ENCODE peak calls at places on chromosomes 5 and 9, in eight cellular contexts. One of them, this sample, is unnamed.

GRCh38 chr9:77805810-77806209 is 157.7 kb upstream of the GNA14 start:
- DNase-seq in AG04450: no peak
- DNase-seq in left colon: no peak
- DNase-seq in neural crest cell: no peak
- DNase-seq in GM10248: no peak
- DNase-seq in NCI-H774: no peak
- DNase-seq in CD4-positive, CD25-positive, alpha-beta regulatory T cell: no peak
- DNase-seq in H7: no peak
- DNase-seq in this sample: no peak

GRCh38 chr5:142872795-142873194 is 102.6 kb downstream of the ARHGAP26 start:
- DNase-seq in AG04450: no peak
- DNase-seq in neural crest cell: no peak
- DNase-seq in H7: no peak
- DNase-seq in GM10248: no peak
- DNase-seq in NCI-H774: no peak
- DNase-seq in CD4-positive, CD25-positive, alpha-beta regulatory T cell: no peak
- DNase-seq in left colon: peak; percentile 61
- DNase-seq in this sample: peak; percentile 83

GRCh38 chr5:167699434-167699833 is 592.0 kb upstream of the WWC1 start:
- DNase-seq in NCI-H774: no peak
- DNase-seq in H7: peak; percentile 34
- DNase-seq in AG04450: peak; percentile 96
- DNase-seq in neural crest cell: no peak
- DNase-seq in GM10248: no peak
- DNase-seq in left colon: no peak
- DNase-seq in CD4-positive, CD25-positive, alpha-beta regulatory T cell: no peak
- DNase-seq in this sample: peak; percentile 91

GRCh38 chr5:76714771-76715483 is 999 bp upstream of the F2R start:
- DNase-seq in neural crest cell: no peak
- DNase-seq in left colon: peak; percentile 34
- DNase-seq in AG04450: no peak
- DNase-seq in GM10248: peak; percentile 32
- DNase-seq in NCI-H774: no peak
- DNase-seq in CD4-positive, CD25-positive, alpha-beta regulatory T cell: no peak
- DNase-seq in H7: peak; percentile 86
- DNase-seq in this sample: no peak

GRCh38 chr9:137194388-137194787 is 5.9 kb downstream of the SSNA1 start:
- DNase-seq in AG04450: no peak
- DNase-seq in H7: peak; percentile 67
- DNase-seq in GM10248: no peak
- DNase-seq in neural crest cell: no peak
- DNase-seq in CD4-positive, CD25-positive, alpha-beta regulatory T cell: no peak
- DNase-seq in NCI-H774: no peak
- DNase-seq in left colon: peak; percentile 54
- DNase-seq in this sample: no peak

GRCh38 chr9:92004045-92004392 is 54.0 kb upstream of the ROR2 start:
- DNase-seq in CD4-positive, CD25-positive, alpha-beta regulatory T cell: no peak
- DNase-seq in H7: peak; percentile 64
- DNase-seq in left colon: no peak
- DNase-seq in neural crest cell: no peak
- DNase-seq in NCI-H774: no peak
- DNase-seq in GM10248: no peak
- DNase-seq in AG04450: no peak
- DNase-seq in this sample: no peak

GRCh38 chr5:59123595-59124561 is 541.0 kb downstream of the RAB3C start:
- DNase-seq in AG04450: no peak
- DNase-seq in neural crest cell: no peak
- DNase-seq in NCI-H774: no peak
- DNase-seq in H7: no peak
- DNase-seq in GM10248: no peak
- DNase-seq in CD4-positive, CD25-positive, alpha-beta regulatory T cell: no peak
- DNase-seq in left colon: no peak
- DNase-seq in this sample: no peak

GRCh38 chr9:21710792-21711191 is 91.6 kb upstream of the MTAP start:
- DNase-seq in neural crest cell: no peak
- DNase-seq in AG04450: no peak
- DNase-seq in NCI-H774: no peak
- DNase-seq in H7: no peak
- DNase-seq in CD4-positive, CD25-positive, alpha-beta regulatory T cell: no peak
- DNase-seq in left colon: no peak
- DNase-seq in GM10248: no peak
- DNase-seq in this sample: no peak

GRCh38 chr5:168327019-168327421 is 35.6 kb downstream of the WWC1 start:
- DNase-seq in NCI-H774: no peak
- DNase-seq in CD4-positive, CD25-positive, alpha-beta regulatory T cell: no peak
- DNase-seq in neural crest cell: no peak
- DNase-seq in left colon: no peak
- DNase-seq in H7: no peak
- DNase-seq in GM10248: no peak
- DNase-seq in AG04450: no peak
- DNase-seq in this sample: no peak

GRCh38 chr9:109745335-109746283 is 34.4 kb upstream of the PALM2AKAP2 start:
- DNase-seq in neural crest cell: no peak
- DNase-seq in NCI-H774: no peak
- DNase-seq in left colon: peak; percentile 35
- DNase-seq in H7: no peak
- DNase-seq in GM10248: no peak
- DNase-seq in CD4-positive, CD25-positive, alpha-beta regulatory T cell: no peak
- DNase-seq in AG04450: peak; percentile 52
- DNase-seq in this sample: no peak

GRCh38 chr5:128036961-128037360 is 46.6 kb upstream of the SLC12A2 start:
- DNase-seq in H7: peak; percentile 1
- DNase-seq in left colon: no peak
- DNase-seq in NCI-H774: no peak
- DNase-seq in neural crest cell: no peak
- DNase-seq in CD4-positive, CD25-positive, alpha-beta regulatory T cell: no peak
- DNase-seq in AG04450: no peak
- DNase-seq in GM10248: no peak
- DNase-seq in this sample: no peak

GRCh38 chr5:6745706-6746217 is 32.5 kb downstream of the TENT4A start:
- DNase-seq in AG04450: peak; percentile 21
- DNase-seq in CD4-positive, CD25-positive, alpha-beta regulatory T cell: no peak
- DNase-seq in NCI-H774: peak; percentile 11
- DNase-seq in neural crest cell: no peak
- DNase-seq in GM10248: peak; percentile 69
- DNase-seq in H7: peak; percentile 74
- DNase-seq in left colon: no peak
- DNase-seq in this sample: peak; percentile 20

GRCh38 chr5:136054133-136054996 is 25.6 kb downstream of the TGFBI start:
- DNase-seq in CD4-positive, CD25-positive, alpha-beta regulatory T cell: no peak
- DNase-seq in H7: no peak
- DNase-seq in GM10248: no peak
- DNase-seq in NCI-H774: no peak
- DNase-seq in left colon: no peak
- DNase-seq in neural crest cell: no peak
- DNase-seq in AG04450: peak; percentile 29
- DNase-seq in this sample: no peak

GRCh38 chr5:58127132-58127485 is 332.8 kb downstream of the PLK2 start:
- DNase-seq in GM10248: no peak
- DNase-seq in left colon: no peak
- DNase-seq in NCI-H774: peak; percentile 60
- DNase-seq in CD4-positive, CD25-positive, alpha-beta regulatory T cell: no peak
- DNase-seq in AG04450: no peak
- DNase-seq in neural crest cell: no peak
- DNase-seq in H7: no peak
- DNase-seq in this sample: no peak

GRCh38 chr9:130182090-130182909 is 10.1 kb downstream of the NCS1 start:
- DNase-seq in neural crest cell: no peak
- DNase-seq in GM10248: no peak
- DNase-seq in H7: peak; percentile 61
- DNase-seq in AG04450: no peak
- DNase-seq in CD4-positive, CD25-positive, alpha-beta regulatory T cell: no peak
- DNase-seq in left colon: peak; percentile 40
- DNase-seq in NCI-H774: no peak
- DNase-seq in this sample: peak; percentile 65

GRCh38 chr5:50325237-50325832 is 115.8 kb downstream of the EMB start:
- DNase-seq in neural crest cell: peak; percentile 3
- DNase-seq in GM10248: peak; percentile 12
- DNase-seq in AG04450: no peak
- DNase-seq in NCI-H774: no peak
- DNase-seq in CD4-positive, CD25-positive, alpha-beta regulatory T cell: no peak
- DNase-seq in left colon: no peak
- DNase-seq in H7: no peak
- DNase-seq in this sample: no peak

GRCh38 chr5:141816598-141817399 is 61.4 kb downstream of the PCDH1 start:
- DNase-seq in GM10248: no peak
- DNase-seq in AG04450: no peak
- DNase-seq in CD4-positive, CD25-positive, alpha-beta regulatory T cell: no peak
- DNase-seq in NCI-H774: no peak
- DNase-seq in left colon: no peak
- DNase-seq in H7: peak; percentile 90
- DNase-seq in neural crest cell: no peak
- DNase-seq in this sample: no peak

GRCh38 chr5:66744040-66744439 is 147.8 kb downstream of the MAST4 start:
- DNase-seq in left colon: no peak
- DNase-seq in neural crest cell: no peak
- DNase-seq in H7: no peak
- DNase-seq in NCI-H774: no peak
- DNase-seq in GM10248: no peak
- DNase-seq in CD4-positive, CD25-positive, alpha-beta regulatory T cell: no peak
- DNase-seq in AG04450: no peak
- DNase-seq in this sample: no peak

GRCh38 chr5:173204185-173204979 is 30.6 kb downstream of the NKX2-5 start:
- DNase-seq in CD4-positive, CD25-positive, alpha-beta regulatory T cell: no peak
- DNase-seq in neural crest cell: no peak
- DNase-seq in NCI-H774: no peak
- DNase-seq in GM10248: no peak
- DNase-seq in H7: no peak
- DNase-seq in left colon: no peak
- DNase-seq in AG04450: no peak
- DNase-seq in this sample: no peak

GRCh38 chr9:32989651-32990050 is 11.8 kb downstream of the APTX start:
- DNase-seq in H7: no peak
- DNase-seq in GM10248: no peak
- DNase-seq in left colon: no peak
- DNase-seq in CD4-positive, CD25-positive, alpha-beta regulatory T cell: no peak
- DNase-seq in AG04450: no peak
- DNase-seq in NCI-H774: no peak
- DNase-seq in neural crest cell: no peak
- DNase-seq in this sample: no peak

GRCh38 chr5:163914911-163915310 is 409.5 kb downstream of the MAT2B start:
- DNase-seq in AG04450: no peak
- DNase-seq in NCI-H774: no peak
- DNase-seq in H7: no peak
- DNase-seq in CD4-positive, CD25-positive, alpha-beta regulatory T cell: no peak
- DNase-seq in GM10248: no peak
- DNase-seq in left colon: peak; percentile 65
- DNase-seq in neural crest cell: no peak
- DNase-seq in this sample: no peak

GRCh38 chr9:96302021-96302420 is at the start of gene HSD17B3:
- DNase-seq in NCI-H774: no peak
- DNase-seq in AG04450: no peak
- DNase-seq in left colon: no peak
- DNase-seq in neural crest cell: no peak
- DNase-seq in GM10248: no peak
- DNase-seq in CD4-positive, CD25-positive, alpha-beta regulatory T cell: no peak
- DNase-seq in H7: no peak
- DNase-seq in this sample: no peak

GRCh38 chr5:82397741-82398320 is 119.7 kb upstream of the RPS23 start:
- DNase-seq in CD4-positive, CD25-positive, alpha-beta regulatory T cell: no peak
- DNase-seq in NCI-H774: no peak
- DNase-seq in H7: no peak
- DNase-seq in neural crest cell: no peak
- DNase-seq in AG04450: no peak
- DNase-seq in GM10248: no peak
- DNase-seq in left colon: no peak
- DNase-seq in this sample: no peak